ENCODE peak calls at places on chromosomes 2 and 18, in eight cellular contexts. U is psoas muscle, I is left lung, L is adrenal gland, X is GM12865, B is fibroblast of the aortic adventitia, Z is fibroblast of lung, Q is PC-3. P is an unnamed sample.

GRCh38 chr18:3810271-3810670 is 360.3 kb downstream of the TGIF1 start:
- DNase-seq in Z (peak; percentile 22), I (no peak), Q (no peak), U (no peak), X (no peak), L (no peak), B (peak; percentile 60), P (no peak)

GRCh38 chr18:58178476-58178875 is 134.4 kb downstream of the NEDD4L start:
- DNase-seq in I (no peak), B (peak; percentile 27), Q (no peak), L (no peak), Z (peak; percentile 58), X (no peak), U (no peak), P (no peak)

GRCh38 chr2:134120160-134120717 is 133.6 kb upstream of the MGAT5 start:
- DNase-seq in B (no peak), X (peak; percentile 15), L (peak; percentile 29), Q (no peak), Z (no peak), U (peak; percentile 28), I (no peak), P (no peak)

GRCh38 chr18:5519448-5520362 is 24.1 kb downstream of the EPB41L3 start:
- DNase-seq in X (no peak), Z (peak; percentile 44), U (no peak), L (no peak), B (peak; percentile 73), Q (no peak), I (no peak), P (no peak)

GRCh38 chr2:156405586-156405985 is 30.6 kb upstream of the GPD2 start:
- DNase-seq in U (peak; percentile 23), X (no peak), B (peak; percentile 51), Q (no peak), L (peak; percentile 21), Z (no peak), I (no peak), P (no peak)

GRCh38 chr2:38933653-38934052 is 44.0 kb downstream of the ARHGEF33 start:
- DNase-seq in B (peak; percentile 85), X (no peak), Q (no peak), U (no peak), L (no peak), Z (peak; percentile 23), I (no peak), P (no peak)

GRCh38 chr2:100262555-100263320 is 59.6 kb downstream of the LONRF2 start:
- DNase-seq in I (no peak), Q (peak; percentile 80), U (peak; percentile 69), X (peak; percentile 47), L (peak; percentile 77), B (peak; percentile 68), Z (peak; percentile 42), P (peak; percentile 71)

GRCh38 chr2:221156335-221156734 is 415.8 kb downstream of the EPHA4 start:
- DNase-seq in X (no peak), I (no peak), L (no peak), Z (no peak), U (no peak), Q (no peak), B (no peak), P (no peak)

GRCh38 chr2:890214-890613 is 60.4 kb upstream of the SNTG2 start:
- DNase-seq in Z (no peak), L (no peak), U (no peak), Q (no peak), B (no peak), I (no peak), X (no peak), P (no peak)

GRCh38 chr18:8794133-8794986 is 89.0 kb downstream of the MTCL1 start:
- DNase-seq in I (no peak), Q (peak; percentile 81), Z (peak; percentile 97), B (peak; percentile 81), U (no peak), L (no peak), X (no peak), P (no peak)

GRCh38 chr2:226660524-226660923 is 139.1 kb downstream of the IRS1 start:
- DNase-seq in U (peak; percentile 47), X (no peak), Z (peak; percentile 82), I (no peak), L (peak; percentile 65), B (peak; percentile 96), Q (peak; percentile 56), P (peak; percentile 36)

GRCh38 chr2:40957508-40957907 is 505.6 kb upstream of the SLC8A1 start:
- DNase-seq in I (peak; percentile 14), L (no peak), B (no peak), U (no peak), X (peak; percentile 26), Q (peak; percentile 71), Z (no peak), P (no peak)

GRCh38 chr18:58732471-58732870 is 61.2 kb downstream of the MALT1 start:
- DNase-seq in Z (no peak), Q (no peak), X (no peak), L (no peak), U (no peak), B (no peak), I (no peak), P (no peak)

GRCh38 chr2:73987109-73987947 is 2.6 kb downstream of the TET3 start:
- DNase-seq in L (no peak), Z (peak; percentile 58), B (no peak), X (peak; percentile 69), I (peak; percentile 85), Q (peak; percentile 54), U (no peak), P (peak; percentile 64)

GRCh38 chr2:58240595-58240937 is 559 bp downstream of the FANCL start:
- DNase-seq in X (no peak), Q (peak; percentile 39), Z (no peak), L (no peak), U (no peak), I (no peak), B (peak; percentile 23), P (no peak)

GRCh38 chr18:44708451-44709083 is 27.9 kb downstream of the SETBP1 start:
- DNase-seq in U (no peak), Z (peak; percentile 36), L (peak; percentile 41), X (no peak), B (peak; percentile 59), I (no peak), Q (no peak), P (no peak)

GRCh38 chr2:9686061-9686460 is 55.3 kb upstream of the YWHAQ start:
- DNase-seq in Q (no peak), I (no peak), B (no peak), Z (no peak), U (no peak), X (no peak), L (no peak), P (no peak)

GRCh38 chr2:185201063-185201462 is 537.5 kb upstream of the FSIP2 start:
- DNase-seq in U (no peak), X (no peak), Q (no peak), B (no peak), L (no peak), Z (no peak), I (no peak), P (no peak)

GRCh38 chr2:57981369-57981768 is 65.2 kb upstream of the VRK2 start:
- DNase-seq in Z (peak; percentile 91), X (no peak), I (no peak), B (peak; percentile 84), L (no peak), Q (peak; percentile 96), U (no peak), P (no peak)

GRCh38 chr2:217680376-217680775 is 322.4 kb downstream of the TNS1 start:
- DNase-seq in X (no peak), Z (no peak), U (no peak), I (no peak), Q (no peak), L (no peak), B (no peak), P (no peak)

DNA sequence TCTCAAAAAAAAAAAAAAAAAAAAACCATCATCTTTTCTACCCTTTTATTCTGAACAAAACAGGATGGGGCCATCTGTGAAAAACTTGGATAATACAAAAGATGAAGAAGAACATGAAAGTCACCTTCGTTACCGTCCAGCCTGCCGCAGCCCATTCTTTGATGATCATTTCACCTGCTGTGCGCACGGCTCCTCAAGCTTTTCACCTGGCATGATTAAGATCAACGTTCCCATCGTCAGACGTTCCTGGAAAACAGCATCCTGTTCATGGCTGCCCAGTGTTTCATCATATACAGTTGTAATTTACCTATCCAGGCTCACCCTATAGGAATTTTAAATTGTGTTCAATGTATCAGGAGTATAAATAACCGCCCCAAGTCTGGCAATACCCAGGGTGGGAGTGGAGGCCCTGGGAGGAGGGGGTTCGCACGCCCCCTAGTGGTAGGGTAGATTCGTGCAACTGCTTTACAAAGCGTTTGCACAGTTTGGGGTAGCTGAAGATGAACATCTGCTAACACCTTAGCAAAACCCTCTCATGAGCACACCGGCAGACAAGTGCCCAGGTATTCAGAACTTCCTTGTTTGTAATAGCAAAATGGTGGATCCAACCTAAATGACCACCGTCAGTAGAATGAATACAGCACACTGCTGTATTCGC is 49.0 kb upstream of the GLI2 start:
- DNase-seq in L (no peak), X (no peak), Q (no peak), Z (no peak), B (no peak), U (no peak), I (no peak), P (no peak)
- TF ChIP-seq CTCF in L (no peak), X (peak; percentile 38), Q (peak; percentile 84), Z (peak; percentile 63), B (peak; percentile 41), U (peak; percentile 20), I (no peak), P (no peak)

DNA sequence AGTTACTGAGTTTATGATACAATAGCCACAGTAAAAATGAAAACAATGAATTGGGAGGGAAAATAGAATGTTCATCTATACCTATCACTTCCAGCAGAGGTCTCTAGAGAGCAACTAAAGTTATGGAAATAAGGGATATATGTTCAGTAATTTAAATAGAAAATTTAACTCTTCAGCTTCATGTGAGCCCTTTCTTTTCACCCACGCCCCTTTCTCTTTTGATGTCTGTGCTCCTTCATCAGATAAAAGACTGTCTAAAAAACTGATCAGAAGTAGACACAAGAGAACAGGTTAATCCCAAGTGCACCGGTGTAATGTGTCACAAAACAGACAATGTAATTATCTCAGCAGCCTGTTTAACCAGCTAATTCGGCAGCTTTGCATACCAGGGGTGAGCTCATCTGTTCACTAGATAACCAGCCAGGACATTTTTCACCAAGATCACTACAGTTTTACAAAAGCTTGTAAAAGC is 238.5 kb upstream of the ERBB4 start:
- DNase-seq in U (no peak), Z (peak; percentile 41), B (peak; percentile 63), I (no peak), L (no peak), Q (peak; percentile 77), X (peak; percentile 38), P (no peak)
- TF ChIP-seq CTCF in U (peak; percentile 75), Z (peak; percentile 55), B (peak; percentile 60), I (peak; percentile 46), L (peak; percentile 71), Q (peak; percentile 79), X (peak; percentile 55), P (peak; percentile 39)

GRCh38 chr2:172864182-172864581 is 128.5 kb downstream of the RAPGEF4 start:
- DNase-seq in X (peak; percentile 68), Q (peak; percentile 72), Z (peak; percentile 35), L (peak; percentile 44), I (no peak), U (peak; percentile 62), B (peak; percentile 65), P (peak; percentile 64)
- TF ChIP-seq CTCF in X (peak; percentile 89), Q (peak; percentile 83), Z (peak; percentile 88), L (peak; percentile 56), I (peak; percentile 57), U (peak; percentile 72), B (peak; percentile 74), P (no peak)

DNA sequence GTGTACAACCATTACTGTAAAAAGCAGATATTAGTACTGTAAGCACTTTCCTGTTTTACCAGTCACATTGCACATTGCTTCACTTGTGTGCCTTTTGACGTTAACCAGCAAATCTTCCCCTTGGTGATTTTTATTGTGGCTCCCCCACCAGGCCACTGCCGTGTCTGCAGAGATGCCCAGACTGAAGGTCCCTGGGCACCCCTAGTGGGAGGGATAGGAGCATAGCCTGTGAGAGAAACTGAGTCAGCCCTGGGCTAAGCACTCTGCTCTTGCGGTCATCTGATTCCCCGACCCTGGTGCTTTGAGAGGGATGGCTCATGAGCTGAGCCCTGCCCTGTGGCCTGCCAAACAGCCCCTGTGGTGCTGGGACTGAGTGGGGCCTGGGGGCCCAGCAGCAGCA is 73.4 kb downstream of the INPP4A start:
- DNase-seq in Z (no peak), L (no peak), Q (peak; percentile 43), B (no peak), X (peak; percentile 51), U (no peak), I (no peak), P (no peak)
- TF ChIP-seq CTCF in Z (peak; percentile 39), L (peak; percentile 34), Q (peak; percentile 80), B (peak; percentile 15), X (peak; percentile 54), U (peak; percentile 9), I (peak; percentile 24), P (no peak)